ENCODE peak calls at places on chromosome 3, in six cellular contexts. O is HepG2, Z is SK-N-SH, U is GM12878, H is HCT116, M is H1. K is an unnamed sample.

GRCh38 chr3:126106336-126107202 is 22.6 kb upstream of the SLC41A3 start:
- DNase-seq in O (no peak), Z (no peak), U (no peak), H (no peak), M (no peak), K (no peak)

GRCh38 chr3:20480771-20481170 is 294.8 kb upstream of the SGO1 start:
- DNase-seq in O (no peak), Z (no peak), U (no peak), H (no peak), M (no peak), K (no peak)

GRCh38 chr3:195182470-195182795 is 88.5 kb downstream of the XXYLT1 start:
- DNase-seq in O (no peak), Z (no peak), U (no peak), H (no peak), M (no peak), K (peak)

GRCh38 chr3:194271459-194272035 is 79.6 kb downstream of the CPN2 start:
- DNase-seq in O (no peak), Z (no peak), U (no peak), H (no peak), M (no peak), K (no peak)

GRCh38 chr3:153209596-153209995 is 47.6 kb downstream of the RAP2B start:
- DNase-seq in O (no peak), Z (no peak), U (no peak), H (peak), M (peak), K (peak)

GRCh38 chr3:113914646-113915045 is 33.2 kb upstream of the ZDHHC23 start:
- DNase-seq in O (no peak), Z (no peak), U (no peak), H (no peak), M (no peak), K (no peak)

GRCh38 chr3:48344867-48345507 is 11.5 kb upstream of the SPINK8 start:
- DNase-seq in O (no peak), Z (peak), U (no peak), H (no peak), M (no peak), K (no peak)

GRCh38 chr3:128073807-128074206 is 21.6 kb downstream of the SEC61A1 start:
- DNase-seq in O (no peak), Z (no peak), U (no peak), H (no peak), M (no peak), K (no peak)

GRCh38 chr3:70526966-70527515 is 214.6 kb upstream of the MDFIC2 start:
- DNase-seq in O (no peak), Z (no peak), U (no peak), H (no peak), M (no peak), K (no peak)

GRCh38 chr3:188046561-188047213 is 107.3 kb upstream of the LPP start:
- DNase-seq in O (no peak), Z (no peak), U (no peak), H (no peak), M (no peak), K (no peak)

GRCh38 chr3:56825579-56826438 is 24.1 kb upstream of the ARHGEF3 start:
- DNase-seq in O (no peak), Z (no peak), U (no peak), H (no peak), M (no peak), K (no peak)

GRCh38 chr3:65672876-65673815 is 365.6 kb downstream of the MAGI1 start:
- DNase-seq in O (peak), Z (peak), U (no peak), H (peak), M (peak), K (no peak)

GRCh38 chr3:39262842-39263241 is 17.0 kb downstream of the CX3CR1 start:
- DNase-seq in O (no peak), Z (no peak), U (no peak), H (no peak), M (no peak), K (no peak)

GRCh38 chr3:180180795-180181194 is 144.1 kb upstream of the PEX5L start:
- DNase-seq in O (no peak), Z (no peak), U (no peak), H (no peak), M (no peak), K (no peak)

GRCh38 chr3:17077614-17078013 is 192.9 kb downstream of the PLCL2 start:
- DNase-seq in O (no peak), Z (no peak), U (no peak), H (no peak), M (no peak), K (no peak)

GRCh38 chr3:80192871-80193270 is 425.1 kb upstream of the ROBO1 start:
- DNase-seq in O (no peak), Z (no peak), U (no peak), H (no peak), M (no peak), K (no peak)

GRCh38 chr3:11582123-11582968 is 61.4 kb downstream of the VGLL4 start:
- DNase-seq in O (no peak), Z (peak), U (no peak), H (no peak), M (no peak), K (peak)

GRCh38 chr3:101643861-101644613 is 32.9 kb downstream of the ZBTB11 start:
- DNase-seq in O (no peak), Z (no peak), U (no peak), H (peak), M (no peak), K (no peak)

GRCh38 chr3:51961607-51962569 is 5.4 kb downstream of the PCBP4 start:
- DNase-seq in O (no peak), Z (no peak), U (no peak), H (no peak), M (no peak), K (no peak)

GRCh38 chr3:150469031-150469930 is 61.2 kb downstream of the TSC22D2 start:
- DNase-seq in O (peak), Z (no peak), U (no peak), H (peak), M (peak), K (peak)

GRCh38 chr3:195914648-195915473 is 6.5 kb upstream of the TNK2 start:
- DNase-seq in O (peak), Z (peak), U (peak), H (peak), M (peak), K (peak)

GRCh38 chr3:197522881-197523342 is 32.9 kb downstream of the BDH1 start:
- DNase-seq in O (no peak), Z (no peak), U (no peak), H (no peak), M (no peak), K (no peak)

GRCh38 chr3:188890572-188891270 is 281.1 kb upstream of the TPRG1 start:
- DNase-seq in O (no peak), Z (no peak), U (no peak), H (no peak), M (no peak), K (no peak)

GRCh38 chr3:194777729-194778128 is 92.0 kb downstream of the FAM43A start:
- DNase-seq in O (no peak), Z (no peak), U (no peak), H (no peak), M (no peak), K (no peak)

GRCh38 chr3:193262707-193263106 is 21.7 kb downstream of the PLAAT1 start:
- DNase-seq in O (no peak), Z (no peak), U (no peak), H (no peak), M (no peak), K (no peak)

GRCh38 chr3:159432721-159433300 is 555.8 kb upstream of the IL12A start:
- DNase-seq in O (no peak), Z (no peak), U (no peak), H (no peak), M (no peak), K (no peak)

GRCh38 chr3:172311217-172311616 is 137.0 kb downstream of the GHSR start:
- DNase-seq in O (no peak), Z (no peak), U (no peak), H (no peak), M (no peak), K (no peak)

GRCh38 chr3:133463441-133463860 is 63.6 kb downstream of the BFSP2 start:
- DNase-seq in O (no peak), Z (no peak), U (no peak), H (no peak), M (no peak), K (peak)

GRCh38 chr3:116442331-116443021 is 2.8 kb downstream of the LSAMP start:
- DNase-seq in O (no peak), Z (no peak), U (no peak), H (no peak), M (no peak), K (no peak)

GRCh38 chr3:116473602-116474001 is 28.3 kb upstream of the LSAMP start:
- DNase-seq in O (no peak), Z (no peak), U (no peak), H (no peak), M (no peak), K (no peak)

GRCh38 chr3:136078421-136079364 is 113.2 kb downstream of the PPP2R3A start:
- DNase-seq in O (peak), Z (peak), U (no peak), H (no peak), M (no peak), K (peak)

GRCh38 chr3:194126790-194127189 is 9.2 kb upstream of the HES1 start:
- DNase-seq in O (no peak), Z (no peak), U (no peak), H (no peak), M (no peak), K (no peak)

GRCh38 chr3:21913791-21914190 is 162.8 kb upstream of the ZNF385D start:
- DNase-seq in O (no peak), Z (no peak), U (no peak), H (no peak), M (no peak), K (no peak)

GRCh38 chr3:160473978-160474377 is 24.4 kb upstream of the TRIM59 start:
- DNase-seq in O (no peak), Z (peak), U (no peak), H (no peak), M (no peak), K (no peak)

GRCh38 chr3:71726106-71726505 is 904 bp upstream of the EIF4E3 start:
- DNase-seq in O (no peak), Z (no peak), U (no peak), H (no peak), M (no peak), K (peak)

GRCh38 chr3:142929109-142929508 is 34.4 kb downstream of the PAQR9 start:
- DNase-seq in O (peak), Z (no peak), U (no peak), H (peak), M (no peak), K (peak)

GRCh38 chr3:152159328-152159727 is 109.4 kb upstream of the MBNL1 start:
- DNase-seq in O (no peak), Z (no peak), U (no peak), H (no peak), M (no peak), K (no peak)

GRCh38 chr3:53711387-53711786 is 134.8 kb downstream of the CHDH start:
- DNase-seq in O (no peak), Z (no peak), U (no peak), H (no peak), M (no peak), K (no peak)

GRCh38 chr3:50450135-50450911 is 53.1 kb downstream of the CACNA2D2 start:
- DNase-seq in O (peak), Z (no peak), U (no peak), H (no peak), M (no peak), K (no peak)
- TF ChIP-seq JUND in O (no peak), Z (no peak), U (no peak), H (no peak), M (no peak), K (no peak)

GRCh38 chr3:1987983-1988382 is 110.7 kb upstream of the CNTN4 start:
- DNase-seq in O (no peak), Z (peak), U (no peak), H (no peak), M (no peak), K (no peak)
- TF ChIP-seq JUND in O (no peak), Z (no peak), U (no peak), H (no peak), M (no peak), K (no peak)

DNA sequence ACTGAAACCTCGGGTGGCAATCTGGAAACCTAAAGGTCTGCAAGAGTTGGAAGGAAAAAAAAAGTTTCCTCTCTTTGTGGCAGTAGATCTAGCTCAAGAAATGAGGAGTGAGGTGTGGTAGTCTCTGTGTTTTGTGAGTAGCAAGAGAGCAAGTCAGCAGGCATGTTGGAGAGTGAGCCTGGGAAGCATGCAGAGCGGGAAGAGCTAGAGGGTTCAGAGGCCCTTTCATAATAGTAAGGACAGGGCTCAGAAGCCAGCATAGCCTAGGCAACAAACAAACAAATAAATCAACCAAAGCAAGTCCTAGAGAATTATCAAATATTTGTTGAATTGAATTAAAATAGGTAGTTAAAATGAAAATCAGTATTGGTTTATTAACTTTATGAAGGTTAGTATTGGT is 189.7 kb upstream of the CBLB start:
- DNase-seq in O (no peak), Z (no peak), U (no peak), H (no peak), M (no peak), K (no peak)
- TF ChIP-seq JUND in O (no peak), Z (no peak), U (no peak), H (no peak), M (no peak), K (no peak)

DNA sequence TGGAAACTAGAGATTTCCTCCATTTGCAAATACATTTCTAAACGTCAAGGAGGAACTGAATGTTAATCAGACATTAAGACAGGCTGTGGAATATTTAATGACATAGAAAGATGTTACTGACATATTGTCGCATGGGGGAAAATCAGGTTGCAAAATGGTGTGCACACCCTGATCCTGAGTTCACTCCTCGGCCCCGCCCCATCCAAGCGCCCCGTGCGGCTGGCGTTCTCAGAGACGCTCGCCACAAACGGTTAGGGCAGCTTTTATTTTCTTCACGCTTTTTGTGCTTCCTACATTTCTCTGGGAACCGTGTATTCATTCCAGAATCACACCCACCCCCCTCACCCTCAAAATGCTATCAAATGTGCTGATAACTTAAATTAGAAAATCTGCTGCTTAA is 10.8 kb downstream of the H1-8 start:
- DNase-seq in O (no peak), Z (no peak), U (no peak), H (no peak), M (no peak), K (no peak)
- TF ChIP-seq JUND in O (no peak), Z (no peak), U (no peak), H (no peak), M (no peak), K (no peak)

DNA sequence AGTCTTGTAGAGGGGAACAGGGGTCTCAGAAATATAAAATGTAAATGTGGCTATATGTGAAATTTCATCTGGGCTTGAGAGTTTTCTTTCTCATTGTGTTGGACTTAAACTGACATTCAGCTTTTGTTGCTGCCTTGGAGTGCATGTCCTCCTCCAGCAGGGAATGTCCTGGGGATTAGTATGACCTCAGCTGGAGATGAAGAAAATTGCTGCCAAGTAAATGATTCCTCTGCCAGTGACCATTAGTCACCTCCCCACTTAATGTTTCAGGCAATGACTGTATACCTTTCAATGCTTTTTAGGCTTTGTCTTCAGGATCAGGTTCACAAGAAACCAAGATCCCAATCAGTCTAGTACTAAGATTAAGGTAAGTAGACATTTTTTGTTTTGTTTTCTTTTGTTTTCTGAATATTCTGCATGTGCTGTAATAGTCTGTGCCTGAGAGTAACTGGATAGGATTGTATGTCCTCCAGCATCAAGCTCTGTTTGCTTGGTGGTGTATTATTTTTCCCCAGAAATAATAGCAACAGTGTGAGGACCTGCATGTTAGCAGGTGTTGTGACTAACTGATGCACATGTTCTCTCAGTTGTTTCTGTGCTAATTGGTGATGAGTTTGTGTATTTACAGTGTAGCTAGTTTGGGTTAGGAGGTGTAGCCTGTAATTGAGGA is 18.1 kb upstream of the SLC22A13 start:
- DNase-seq in O (peak), Z (no peak), U (no peak), H (peak), M (no peak), K (peak)
- TF ChIP-seq JUND in O (no peak), Z (peak), U (no peak), H (no peak), M (no peak), K (no peak)

DNA sequence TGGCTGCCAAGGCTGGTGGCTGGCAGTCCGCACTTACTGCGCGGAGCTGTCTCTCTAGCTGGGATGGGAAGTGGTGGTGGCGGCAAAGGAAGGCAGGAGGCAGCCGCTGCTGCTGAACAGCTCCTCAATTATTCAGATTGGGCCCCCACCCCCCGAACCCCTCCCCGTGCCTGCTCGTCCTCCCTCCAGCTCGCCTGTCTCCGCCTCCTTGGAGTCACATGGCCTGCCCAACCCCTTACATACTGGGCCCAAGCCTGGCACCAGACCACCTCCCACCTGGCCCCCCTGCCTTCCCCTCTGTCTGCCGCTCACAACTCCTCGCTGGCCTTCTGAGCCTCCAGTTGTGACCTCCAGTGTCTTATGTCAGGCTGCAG is at the start of gene SLC7A14:
- DNase-seq in O (no peak), Z (peak), U (no peak), H (no peak), M (no peak), K (no peak)
- TF ChIP-seq JUND in O (no peak), Z (no peak), U (no peak), H (no peak), M (no peak), K (no peak)

DNA sequence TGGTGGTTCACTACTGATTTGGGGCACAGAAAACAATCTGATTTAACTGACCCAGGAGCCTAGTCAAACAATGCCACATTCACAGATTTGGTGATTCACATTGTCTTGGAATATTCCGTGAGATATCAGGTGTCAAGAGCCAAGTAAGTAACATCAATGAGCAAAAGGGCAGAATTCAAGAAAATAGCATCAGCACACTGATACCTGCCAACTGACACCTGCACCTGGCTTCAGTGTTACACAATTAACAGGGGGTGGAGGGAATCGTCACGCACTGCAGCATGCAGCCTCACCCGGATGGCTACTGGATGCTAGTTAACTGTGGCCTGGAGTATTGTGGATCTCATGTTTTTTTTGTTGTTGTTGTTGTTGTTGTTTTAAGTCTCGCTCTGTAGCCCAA is 17.6 kb downstream of the CCNL1 start:
- DNase-seq in O (no peak), Z (no peak), U (no peak), H (no peak), M (no peak), K (no peak)
- TF ChIP-seq JUND in O (no peak), Z (no peak), U (no peak), H (no peak), M (no peak), K (no peak)

DNA sequence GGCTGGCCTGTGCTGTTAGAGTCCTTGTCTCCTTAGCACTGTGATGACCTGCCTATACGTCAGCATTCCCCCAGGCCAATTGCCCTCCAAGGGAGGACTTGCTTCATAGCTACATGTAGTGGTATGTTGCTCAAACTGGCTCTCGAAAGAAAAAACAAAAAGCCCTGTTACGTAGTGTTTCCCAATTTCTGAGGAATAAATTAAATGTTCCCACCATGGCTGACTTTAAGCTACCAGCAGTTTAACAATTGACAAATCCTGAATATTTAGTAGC is 54.6 kb downstream of the WNT7A start:
- DNase-seq in O (no peak), Z (no peak), U (no peak), H (no peak), M (no peak), K (no peak)
- TF ChIP-seq JUND in O (no peak), Z (no peak), U (no peak), H (no peak), M (no peak), K (no peak)

GRCh38 chr3:184414418-184415228 is 34.8 kb downstream of the CHRD start:
- DNase-seq in O (no peak), Z (no peak), U (no peak), H (no peak), M (no peak), K (no peak)

GRCh38 chr3:184415229-184415517 is 35.3 kb downstream of the CHRD start:
- DNase-seq in O (peak), Z (no peak), U (no peak), H (no peak), M (no peak), K (no peak)

GRCh38 chr3:184423567-184423966 is 43.7 kb downstream of the CHRD start:
- DNase-seq in O (no peak), Z (no peak), U (no peak), H (no peak), M (no peak), K (no peak)

GRCh38 chr3:184417619-184418327 is 37.9 kb downstream of the CHRD start:
- DNase-seq in O (peak), Z (peak), U (peak), H (peak), M (peak), K (peak)

DNA sequence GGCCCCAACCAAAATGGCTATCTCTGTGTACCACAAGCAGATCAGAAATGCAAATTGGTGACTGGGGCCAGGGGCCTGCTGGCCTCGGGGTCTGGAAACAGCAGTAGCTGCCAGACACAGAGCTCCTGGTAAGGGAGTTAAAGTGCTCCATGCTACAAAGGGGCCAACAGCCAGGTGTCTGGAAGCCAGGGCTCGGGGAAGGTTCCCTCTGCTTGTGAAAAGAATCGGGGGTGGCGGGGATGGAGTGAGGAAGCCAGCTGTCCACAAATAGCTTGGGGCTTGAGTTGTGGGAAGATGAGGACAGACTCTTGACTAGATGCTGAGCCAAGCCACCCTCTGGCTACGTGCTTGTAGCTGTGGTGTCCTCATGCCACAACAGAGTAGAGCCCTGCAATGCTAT is 39.3 kb downstream of the CHRD start:
- DNase-seq in O (no peak), Z (no peak), U (no peak), H (no peak), M (no peak), K (no peak)
- TF ChIP-seq JUND in O (no peak), Z (no peak), U (no peak), H (no peak), M (no peak), K (no peak)